ENCODE peak calls at places on chromosomes 11 and 22, in eight cellular contexts. One of them, this sample, is unnamed.

GRCh38 chr22:30591191-30591587 is 521 bp downstream of the PES1 start:
- DNase-seq in CD4-positive, alpha-beta T cell: no peak
- DNase-seq in NCI-H1694: no peak
- DNase-seq in activated CD8-positive, alpha-beta T cell treated with anti-CD3 and anti-CD28 coated beads for 36 hours: peak
- DNase-seq in ELR: peak
- DNase-seq in stimulated activated CD8-positive, alpha-beta memory T cell treated with anti-CD3 and anti-CD28 coated beads, Interleukin-7, amount 100 ng/mL, for 24 hours: no peak
- DNase-seq in dorsolateral prefrontal cortex: no peak
- DNase-seq in activated naive CD4-positive, alpha-beta T cell treated with anti-CD3 and anti-CD28 coated beads, Interleukin-2, amount 10 ng/mL, durations not matched to agents 7 days and 5 days: peak
- DNase-seq in this sample: no peak

GRCh38 chr22:31626427-31627150 is 35.4 kb downstream of the PISD start:
- DNase-seq in activated CD8-positive, alpha-beta T cell treated with anti-CD3 and anti-CD28 coated beads for 36 hours: no peak
- DNase-seq in stimulated activated CD8-positive, alpha-beta memory T cell treated with anti-CD3 and anti-CD28 coated beads, Interleukin-7, amount 100 ng/mL, for 24 hours: no peak
- DNase-seq in NCI-H1694: no peak
- DNase-seq in dorsolateral prefrontal cortex: no peak
- DNase-seq in CD4-positive, alpha-beta T cell: no peak
- DNase-seq in activated naive CD4-positive, alpha-beta T cell treated with anti-CD3 and anti-CD28 coated beads, Interleukin-2, amount 10 ng/mL, durations not matched to agents 7 days and 5 days: no peak
- DNase-seq in ELR: no peak
- DNase-seq in this sample: no peak

GRCh38 chr11:60887531-60887930 is 18.9 kb downstream of the PRPF19 start:
- DNase-seq in CD4-positive, alpha-beta T cell: no peak
- DNase-seq in activated naive CD4-positive, alpha-beta T cell treated with anti-CD3 and anti-CD28 coated beads, Interleukin-2, amount 10 ng/mL, durations not matched to agents 7 days and 5 days: peak
- DNase-seq in stimulated activated CD8-positive, alpha-beta memory T cell treated with anti-CD3 and anti-CD28 coated beads, Interleukin-7, amount 100 ng/mL, for 24 hours: no peak
- DNase-seq in NCI-H1694: peak
- DNase-seq in ELR: peak
- DNase-seq in dorsolateral prefrontal cortex: no peak
- DNase-seq in activated CD8-positive, alpha-beta T cell treated with anti-CD3 and anti-CD28 coated beads for 36 hours: peak
- DNase-seq in this sample: peak

GRCh38 chr11:61158691-61159381 is 2.4 kb downstream of the VPS37C start:
- DNase-seq in CD4-positive, alpha-beta T cell: no peak
- DNase-seq in stimulated activated CD8-positive, alpha-beta memory T cell treated with anti-CD3 and anti-CD28 coated beads, Interleukin-7, amount 100 ng/mL, for 24 hours: no peak
- DNase-seq in dorsolateral prefrontal cortex: no peak
- DNase-seq in activated naive CD4-positive, alpha-beta T cell treated with anti-CD3 and anti-CD28 coated beads, Interleukin-2, amount 10 ng/mL, durations not matched to agents 7 days and 5 days: no peak
- DNase-seq in ELR: peak
- DNase-seq in NCI-H1694: no peak
- DNase-seq in activated CD8-positive, alpha-beta T cell treated with anti-CD3 and anti-CD28 coated beads for 36 hours: no peak
- DNase-seq in this sample: no peak

GRCh38 chr22:50048066-50048765 is 9.9 kb downstream of the TTLL8 start:
- DNase-seq in NCI-H1694: no peak
- DNase-seq in activated CD8-positive, alpha-beta T cell treated with anti-CD3 and anti-CD28 coated beads for 36 hours: no peak
- DNase-seq in stimulated activated CD8-positive, alpha-beta memory T cell treated with anti-CD3 and anti-CD28 coated beads, Interleukin-7, amount 100 ng/mL, for 24 hours: no peak
- DNase-seq in CD4-positive, alpha-beta T cell: no peak
- DNase-seq in activated naive CD4-positive, alpha-beta T cell treated with anti-CD3 and anti-CD28 coated beads, Interleukin-2, amount 10 ng/mL, durations not matched to agents 7 days and 5 days: no peak
- DNase-seq in ELR: no peak
- DNase-seq in dorsolateral prefrontal cortex: no peak
- DNase-seq in this sample: no peak

GRCh38 chr22:45583504-45583903 is 80.8 kb downstream of the FBLN1 start:
- DNase-seq in CD4-positive, alpha-beta T cell: no peak
- DNase-seq in stimulated activated CD8-positive, alpha-beta memory T cell treated with anti-CD3 and anti-CD28 coated beads, Interleukin-7, amount 100 ng/mL, for 24 hours: no peak
- DNase-seq in NCI-H1694: no peak
- DNase-seq in ELR: no peak
- DNase-seq in activated CD8-positive, alpha-beta T cell treated with anti-CD3 and anti-CD28 coated beads for 36 hours: no peak
- DNase-seq in dorsolateral prefrontal cortex: no peak
- DNase-seq in activated naive CD4-positive, alpha-beta T cell treated with anti-CD3 and anti-CD28 coated beads, Interleukin-2, amount 10 ng/mL, durations not matched to agents 7 days and 5 days: peak
- DNase-seq in this sample: no peak

GRCh38 chr22:48954781-48955311 is 872.8 kb downstream of the BRD1 start:
- DNase-seq in activated CD8-positive, alpha-beta T cell treated with anti-CD3 and anti-CD28 coated beads for 36 hours: no peak
- DNase-seq in CD4-positive, alpha-beta T cell: no peak
- DNase-seq in dorsolateral prefrontal cortex: peak
- DNase-seq in activated naive CD4-positive, alpha-beta T cell treated with anti-CD3 and anti-CD28 coated beads, Interleukin-2, amount 10 ng/mL, durations not matched to agents 7 days and 5 days: peak
- DNase-seq in ELR: no peak
- DNase-seq in stimulated activated CD8-positive, alpha-beta memory T cell treated with anti-CD3 and anti-CD28 coated beads, Interleukin-7, amount 100 ng/mL, for 24 hours: no peak
- DNase-seq in NCI-H1694: no peak
- DNase-seq in this sample: no peak

GRCh38 chr11:20762112-20762511 is 92.7 kb downstream of the NELL1 start:
- DNase-seq in stimulated activated CD8-positive, alpha-beta memory T cell treated with anti-CD3 and anti-CD28 coated beads, Interleukin-7, amount 100 ng/mL, for 24 hours: no peak
- DNase-seq in dorsolateral prefrontal cortex: no peak
- DNase-seq in NCI-H1694: no peak
- DNase-seq in ELR: no peak
- DNase-seq in activated naive CD4-positive, alpha-beta T cell treated with anti-CD3 and anti-CD28 coated beads, Interleukin-2, amount 10 ng/mL, durations not matched to agents 7 days and 5 days: no peak
- DNase-seq in activated CD8-positive, alpha-beta T cell treated with anti-CD3 and anti-CD28 coated beads for 36 hours: no peak
- DNase-seq in CD4-positive, alpha-beta T cell: no peak
- DNase-seq in this sample: no peak

GRCh38 chr11:125036933-125037332 is 26.2 kb upstream of the SLC37A2 start:
- DNase-seq in NCI-H1694: no peak
- DNase-seq in dorsolateral prefrontal cortex: no peak
- DNase-seq in ELR: peak
- DNase-seq in activated CD8-positive, alpha-beta T cell treated with anti-CD3 and anti-CD28 coated beads for 36 hours: no peak
- DNase-seq in CD4-positive, alpha-beta T cell: no peak
- DNase-seq in stimulated activated CD8-positive, alpha-beta memory T cell treated with anti-CD3 and anti-CD28 coated beads, Interleukin-7, amount 100 ng/mL, for 24 hours: no peak
- DNase-seq in activated naive CD4-positive, alpha-beta T cell treated with anti-CD3 and anti-CD28 coated beads, Interleukin-2, amount 10 ng/mL, durations not matched to agents 7 days and 5 days: no peak
- DNase-seq in this sample: no peak

GRCh38 chr11:14554959-14555358 is 34.8 kb upstream of the PSMA1 start:
- DNase-seq in activated CD8-positive, alpha-beta T cell treated with anti-CD3 and anti-CD28 coated beads for 36 hours: peak
- DNase-seq in CD4-positive, alpha-beta T cell: peak
- DNase-seq in dorsolateral prefrontal cortex: no peak
- DNase-seq in activated naive CD4-positive, alpha-beta T cell treated with anti-CD3 and anti-CD28 coated beads, Interleukin-2, amount 10 ng/mL, durations not matched to agents 7 days and 5 days: peak
- DNase-seq in ELR: no peak
- DNase-seq in stimulated activated CD8-positive, alpha-beta memory T cell treated with anti-CD3 and anti-CD28 coated beads, Interleukin-7, amount 100 ng/mL, for 24 hours: no peak
- DNase-seq in NCI-H1694: no peak
- DNase-seq in this sample: no peak

GRCh38 chr11:2157294-2158040 is 3.5 kb downstream of the INS start:
- DNase-seq in CD4-positive, alpha-beta T cell: no peak
- DNase-seq in NCI-H1694: no peak
- DNase-seq in activated CD8-positive, alpha-beta T cell treated with anti-CD3 and anti-CD28 coated beads for 36 hours: no peak
- DNase-seq in dorsolateral prefrontal cortex: no peak
- DNase-seq in activated naive CD4-positive, alpha-beta T cell treated with anti-CD3 and anti-CD28 coated beads, Interleukin-2, amount 10 ng/mL, durations not matched to agents 7 days and 5 days: no peak
- DNase-seq in ELR: no peak
- DNase-seq in stimulated activated CD8-positive, alpha-beta memory T cell treated with anti-CD3 and anti-CD28 coated beads, Interleukin-7, amount 100 ng/mL, for 24 hours: no peak
- DNase-seq in this sample: no peak

GRCh38 chr11:71431271-71431670 is 16.9 kb downstream of the DHCR7 start:
- DNase-seq in NCI-H1694: no peak
- DNase-seq in activated naive CD4-positive, alpha-beta T cell treated with anti-CD3 and anti-CD28 coated beads, Interleukin-2, amount 10 ng/mL, durations not matched to agents 7 days and 5 days: no peak
- DNase-seq in CD4-positive, alpha-beta T cell: no peak
- DNase-seq in ELR: no peak
- DNase-seq in dorsolateral prefrontal cortex: no peak
- DNase-seq in stimulated activated CD8-positive, alpha-beta memory T cell treated with anti-CD3 and anti-CD28 coated beads, Interleukin-7, amount 100 ng/mL, for 24 hours: no peak
- DNase-seq in activated CD8-positive, alpha-beta T cell treated with anti-CD3 and anti-CD28 coated beads for 36 hours: no peak
- DNase-seq in this sample: no peak

GRCh38 chr22:28799125-28799833 is 1.1 kb downstream of the XBP1 start:
- DNase-seq in CD4-positive, alpha-beta T cell: no peak
- DNase-seq in NCI-H1694: no peak
- DNase-seq in dorsolateral prefrontal cortex: no peak
- DNase-seq in ELR: peak
- DNase-seq in activated naive CD4-positive, alpha-beta T cell treated with anti-CD3 and anti-CD28 coated beads, Interleukin-2, amount 10 ng/mL, durations not matched to agents 7 days and 5 days: peak
- DNase-seq in activated CD8-positive, alpha-beta T cell treated with anti-CD3 and anti-CD28 coated beads for 36 hours: peak
- DNase-seq in stimulated activated CD8-positive, alpha-beta memory T cell treated with anti-CD3 and anti-CD28 coated beads, Interleukin-7, amount 100 ng/mL, for 24 hours: no peak
- DNase-seq in this sample: peak

GRCh38 chr11:34300571-34301295 is 57.1 kb downstream of the ABTB2 start:
- DNase-seq in dorsolateral prefrontal cortex: no peak
- DNase-seq in ELR: no peak
- DNase-seq in NCI-H1694: no peak
- DNase-seq in activated CD8-positive, alpha-beta T cell treated with anti-CD3 and anti-CD28 coated beads for 36 hours: no peak
- DNase-seq in CD4-positive, alpha-beta T cell: no peak
- DNase-seq in stimulated activated CD8-positive, alpha-beta memory T cell treated with anti-CD3 and anti-CD28 coated beads, Interleukin-7, amount 100 ng/mL, for 24 hours: no peak
- DNase-seq in activated naive CD4-positive, alpha-beta T cell treated with anti-CD3 and anti-CD28 coated beads, Interleukin-2, amount 10 ng/mL, durations not matched to agents 7 days and 5 days: no peak
- DNase-seq in this sample: no peak

GRCh38 chr11:17171342-17171741 is 36.4 kb downstream of the PIK3C2A start:
- DNase-seq in stimulated activated CD8-positive, alpha-beta memory T cell treated with anti-CD3 and anti-CD28 coated beads, Interleukin-7, amount 100 ng/mL, for 24 hours: no peak
- DNase-seq in activated naive CD4-positive, alpha-beta T cell treated with anti-CD3 and anti-CD28 coated beads, Interleukin-2, amount 10 ng/mL, durations not matched to agents 7 days and 5 days: no peak
- DNase-seq in ELR: peak
- DNase-seq in dorsolateral prefrontal cortex: no peak
- DNase-seq in CD4-positive, alpha-beta T cell: no peak
- DNase-seq in NCI-H1694: no peak
- DNase-seq in activated CD8-positive, alpha-beta T cell treated with anti-CD3 and anti-CD28 coated beads for 36 hours: no peak
- DNase-seq in this sample: no peak

GRCh38 chr11:4134844-4135243 is 40.2 kb downstream of the RRM1 start:
- DNase-seq in activated naive CD4-positive, alpha-beta T cell treated with anti-CD3 and anti-CD28 coated beads, Interleukin-2, amount 10 ng/mL, durations not matched to agents 7 days and 5 days: no peak
- DNase-seq in NCI-H1694: no peak
- DNase-seq in activated CD8-positive, alpha-beta T cell treated with anti-CD3 and anti-CD28 coated beads for 36 hours: no peak
- DNase-seq in ELR: peak
- DNase-seq in stimulated activated CD8-positive, alpha-beta memory T cell treated with anti-CD3 and anti-CD28 coated beads, Interleukin-7, amount 100 ng/mL, for 24 hours: no peak
- DNase-seq in dorsolateral prefrontal cortex: no peak
- DNase-seq in CD4-positive, alpha-beta T cell: no peak
- DNase-seq in this sample: no peak

GRCh38 chr22:39514373-39514973 is 5.9 kb upstream of the ATF4 start:
- DNase-seq in stimulated activated CD8-positive, alpha-beta memory T cell treated with anti-CD3 and anti-CD28 coated beads, Interleukin-7, amount 100 ng/mL, for 24 hours: no peak
- DNase-seq in ELR: peak
- DNase-seq in activated naive CD4-positive, alpha-beta T cell treated with anti-CD3 and anti-CD28 coated beads, Interleukin-2, amount 10 ng/mL, durations not matched to agents 7 days and 5 days: peak
- DNase-seq in activated CD8-positive, alpha-beta T cell treated with anti-CD3 and anti-CD28 coated beads for 36 hours: peak
- DNase-seq in NCI-H1694: no peak
- DNase-seq in dorsolateral prefrontal cortex: no peak
- DNase-seq in CD4-positive, alpha-beta T cell: no peak
- DNase-seq in this sample: peak

GRCh38 chr11:124894606-124895430 is 2.8 kb downstream of the ROBO4 start:
- DNase-seq in ELR: no peak
- DNase-seq in CD4-positive, alpha-beta T cell: no peak
- DNase-seq in stimulated activated CD8-positive, alpha-beta memory T cell treated with anti-CD3 and anti-CD28 coated beads, Interleukin-7, amount 100 ng/mL, for 24 hours: no peak
- DNase-seq in NCI-H1694: no peak
- DNase-seq in activated naive CD4-positive, alpha-beta T cell treated with anti-CD3 and anti-CD28 coated beads, Interleukin-2, amount 10 ng/mL, durations not matched to agents 7 days and 5 days: no peak
- DNase-seq in activated CD8-positive, alpha-beta T cell treated with anti-CD3 and anti-CD28 coated beads for 36 hours: no peak
- DNase-seq in dorsolateral prefrontal cortex: no peak
- DNase-seq in this sample: no peak

This sample was measured in body of pancreas.